ENCODE peak calls at places on chromosomes 16 and 17, in five cellular contexts. I is A549, P is NCI-H1694, K is iPS DF 19.7, B is nucleus accumbens. J is an unnamed sample.

GRCh38 chr17:45953561-45953960 is 45.5 kb upstream of the STH start:
- DNase-seq in K (no peak), B (no peak), I (no peak), P (no peak), J (no peak)

GRCh38 chr16:58815188-58815888 is 81.2 kb upstream of the GOT2 start:
- DNase-seq in P (no peak), I (peak), B (no peak), K (no peak), J (peak)

GRCh38 chr16:85491798-85492616 is 121.1 kb upstream of the GSE1 start:
- DNase-seq in I (no peak), B (no peak), K (no peak), P (no peak), J (no peak)

GRCh38 chr17:49210158-49211029 is at the start of the genes ABI3 and GNGT2:
- DNase-seq in B (peak), P (no peak), I (no peak), K (no peak), J (no peak)

GRCh38 chr16:24700549-24701392 is 28.7 kb upstream of the TNRC6A start:
- DNase-seq in I (peak), B (no peak), K (peak), P (no peak), J (peak)

GRCh38 chr16:8194795-8195194 is 395.5 kb downstream of the TMEM114 start:
- DNase-seq in P (no peak), K (no peak), B (no peak), I (peak), J (no peak)

GRCh38 chr17:4433515-4434031 is at the start of gene SPNS3:
- DNase-seq in B (no peak), P (no peak), K (no peak), I (no peak), J (no peak)

GRCh38 chr16:48535369-48535787 is 74.6 kb downstream of the N4BP1 start:
- DNase-seq in P (no peak), I (no peak), B (no peak), K (no peak), J (no peak)

GRCh38 chr16:24253192-24253591 is 2.9 kb upstream of the CACNG3 start:
- DNase-seq in K (peak), P (no peak), B (peak), I (peak), J (peak)

GRCh38 chr17:80455784-80456183 is 20.6 kb downstream of the NPTX1 start:
- DNase-seq in I (no peak), P (no peak), B (no peak), K (no peak), J (no peak)

GRCh38 chr17:32302037-32302436 is 36.4 kb downstream of the RHBDL3 start:
- DNase-seq in K (no peak), B (no peak), P (no peak), I (no peak), J (no peak)

GRCh38 chr17:65559802-65560627 is 1.4 kb downstream of the AXIN2 start:
- DNase-seq in I (no peak), B (peak), P (no peak), K (no peak), J (no peak)

GRCh38 chr16:68079616-68080344 is 5.4 kb upstream of the NFATC3 start:
- DNase-seq in B (no peak), I (no peak), P (no peak), K (no peak), J (no peak)

GRCh38 chr16:12059216-12059769 is 82.8 kb downstream of the SNX29 start:
- DNase-seq in B (no peak), K (no peak), P (no peak), I (no peak), J (no peak)

GRCh38 chr16:84729716-84730320 is 30.0 kb downstream of the USP10 start:
- DNase-seq in B (no peak), I (peak), P (no peak), K (no peak), J (no peak)

GRCh38 chr16:12323007-12323699 is 346.6 kb downstream of the SNX29 start:
- DNase-seq in P (no peak), I (no peak), B (no peak), K (no peak), J (no peak)

J was measured in mammary epithelial cell.